ENCODE peak calls at places on chromosome 9, in seven cellular contexts. One of them, this sample, is unnamed.
A peak's percentile ranks its signal among the peaks of the same experiment; 100 is the strongest.

GRCh38 chr9:131422241-131422792 is 28.4 kb downstream of the PRRC2B start:
- DNase-seq in CD8-positive, alpha-beta T cell: no peak
- DNase-seq in psoas muscle: peak; percentile 61
- DNase-seq in B cell: no peak
- DNase-seq in fibroblast of villous mesenchyme: no peak
- DNase-seq in colonic mucosa: no peak
- DNase-seq in progenitor cell of endocrine pancreas: no peak
- DNase-seq in this sample: no peak

GRCh38 chr9:37700900-37701299 is 50.1 kb downstream of the FRMPD1 start:
- DNase-seq in psoas muscle: no peak
- DNase-seq in fibroblast of villous mesenchyme: no peak
- DNase-seq in progenitor cell of endocrine pancreas: no peak
- DNase-seq in B cell: no peak
- DNase-seq in colonic mucosa: no peak
- DNase-seq in CD8-positive, alpha-beta T cell: no peak
- DNase-seq in this sample: no peak

GRCh38 chr9:121399126-121399882 is 29.3 kb upstream of the STOM start:
- DNase-seq in progenitor cell of endocrine pancreas: no peak
- DNase-seq in B cell: no peak
- DNase-seq in fibroblast of villous mesenchyme: peak; percentile 7
- DNase-seq in colonic mucosa: no peak
- DNase-seq in CD8-positive, alpha-beta T cell: no peak
- DNase-seq in psoas muscle: no peak
- DNase-seq in this sample: no peak

GRCh38 chr9:27474350-27474749 is 49.7 kb upstream of the IFNK start:
- DNase-seq in psoas muscle: no peak
- DNase-seq in CD8-positive, alpha-beta T cell: no peak
- DNase-seq in colonic mucosa: no peak
- DNase-seq in progenitor cell of endocrine pancreas: no peak
- DNase-seq in B cell: no peak
- DNase-seq in fibroblast of villous mesenchyme: no peak
- DNase-seq in this sample: no peak

GRCh38 chr9:133577463-133578112 is 31.6 kb downstream of the FAM163B start:
- DNase-seq in CD8-positive, alpha-beta T cell: no peak
- DNase-seq in fibroblast of villous mesenchyme: no peak
- DNase-seq in progenitor cell of endocrine pancreas: no peak
- DNase-seq in B cell: no peak
- DNase-seq in psoas muscle: no peak
- DNase-seq in colonic mucosa: no peak
- DNase-seq in this sample: no peak

GRCh38 chr9:134494905-134495304 is 146.7 kb upstream of the COL5A1 start:
- DNase-seq in colonic mucosa: no peak
- DNase-seq in fibroblast of villous mesenchyme: no peak
- DNase-seq in progenitor cell of endocrine pancreas: no peak
- DNase-seq in B cell: no peak
- DNase-seq in psoas muscle: no peak
- DNase-seq in CD8-positive, alpha-beta T cell: no peak
- DNase-seq in this sample: no peak

GRCh38 chr9:136865768-136866103 is 372 bp downstream of the EDF1 start:
- DNase-seq in B cell: no peak
- DNase-seq in psoas muscle: peak; percentile 71
- DNase-seq in colonic mucosa: peak; percentile 69
- DNase-seq in fibroblast of villous mesenchyme: no peak
- DNase-seq in progenitor cell of endocrine pancreas: no peak
- DNase-seq in CD8-positive, alpha-beta T cell: no peak
- DNase-seq in this sample: no peak

GRCh38 chr9:92208693-92209524 is 84.6 kb downstream of the IARS1 start:
- DNase-seq in fibroblast of villous mesenchyme: no peak
- DNase-seq in colonic mucosa: no peak
- DNase-seq in progenitor cell of endocrine pancreas: no peak
- DNase-seq in CD8-positive, alpha-beta T cell: no peak
- DNase-seq in psoas muscle: no peak
- DNase-seq in B cell: no peak
- DNase-seq in this sample: no peak

GRCh38 chr9:16276866-16277265 is 593.6 kb downstream of the BNC2 start:
- DNase-seq in fibroblast of villous mesenchyme: no peak
- DNase-seq in progenitor cell of endocrine pancreas: no peak
- DNase-seq in psoas muscle: no peak
- DNase-seq in B cell: no peak
- DNase-seq in CD8-positive, alpha-beta T cell: no peak
- DNase-seq in colonic mucosa: no peak
- DNase-seq in this sample: no peak

GRCh38 chr9:112378441-112379176 is 1.3 kb upstream of the HSDL2 start:
- DNase-seq in progenitor cell of endocrine pancreas: no peak
- DNase-seq in B cell: no peak
- DNase-seq in fibroblast of villous mesenchyme: no peak
- DNase-seq in CD8-positive, alpha-beta T cell: no peak
- DNase-seq in colonic mucosa: peak; percentile 51
- DNase-seq in psoas muscle: peak; percentile 53
- DNase-seq in this sample: no peak

GRCh38 chr9:109653470-109653869 is 126.5 kb upstream of the PALM2AKAP2 start:
- DNase-seq in B cell: no peak
- DNase-seq in CD8-positive, alpha-beta T cell: no peak
- DNase-seq in colonic mucosa: no peak
- DNase-seq in psoas muscle: no peak
- DNase-seq in progenitor cell of endocrine pancreas: no peak
- DNase-seq in fibroblast of villous mesenchyme: no peak
- DNase-seq in this sample: no peak

GRCh38 chr9:129719135-129719534 is 33.7 kb downstream of the PTGES start:
- DNase-seq in fibroblast of villous mesenchyme: no peak
- DNase-seq in B cell: no peak
- DNase-seq in colonic mucosa: no peak
- DNase-seq in progenitor cell of endocrine pancreas: no peak
- DNase-seq in CD8-positive, alpha-beta T cell: no peak
- DNase-seq in psoas muscle: no peak
- DNase-seq in this sample: no peak

GRCh38 chr9:129718647-129719046 is 34.2 kb downstream of the PTGES start:
- DNase-seq in progenitor cell of endocrine pancreas: no peak
- DNase-seq in CD8-positive, alpha-beta T cell: no peak
- DNase-seq in fibroblast of villous mesenchyme: no peak
- DNase-seq in colonic mucosa: no peak
- DNase-seq in B cell: no peak
- DNase-seq in psoas muscle: no peak
- DNase-seq in this sample: no peak

GRCh38 chr9:129722913-129723312 is 29.9 kb downstream of the PTGES start:
- DNase-seq in psoas muscle: no peak
- DNase-seq in CD8-positive, alpha-beta T cell: no peak
- DNase-seq in progenitor cell of endocrine pancreas: no peak
- DNase-seq in fibroblast of villous mesenchyme: no peak
- DNase-seq in B cell: no peak
- DNase-seq in colonic mucosa: no peak
- DNase-seq in this sample: no peak

GRCh38 chr9:129720181-129720864 is 32.5 kb downstream of the PTGES start:
- DNase-seq in psoas muscle: no peak
- DNase-seq in progenitor cell of endocrine pancreas: peak; percentile 35
- DNase-seq in B cell: no peak
- DNase-seq in colonic mucosa: no peak
- DNase-seq in fibroblast of villous mesenchyme: no peak
- DNase-seq in CD8-positive, alpha-beta T cell: no peak
- DNase-seq in this sample: no peak

DNA sequence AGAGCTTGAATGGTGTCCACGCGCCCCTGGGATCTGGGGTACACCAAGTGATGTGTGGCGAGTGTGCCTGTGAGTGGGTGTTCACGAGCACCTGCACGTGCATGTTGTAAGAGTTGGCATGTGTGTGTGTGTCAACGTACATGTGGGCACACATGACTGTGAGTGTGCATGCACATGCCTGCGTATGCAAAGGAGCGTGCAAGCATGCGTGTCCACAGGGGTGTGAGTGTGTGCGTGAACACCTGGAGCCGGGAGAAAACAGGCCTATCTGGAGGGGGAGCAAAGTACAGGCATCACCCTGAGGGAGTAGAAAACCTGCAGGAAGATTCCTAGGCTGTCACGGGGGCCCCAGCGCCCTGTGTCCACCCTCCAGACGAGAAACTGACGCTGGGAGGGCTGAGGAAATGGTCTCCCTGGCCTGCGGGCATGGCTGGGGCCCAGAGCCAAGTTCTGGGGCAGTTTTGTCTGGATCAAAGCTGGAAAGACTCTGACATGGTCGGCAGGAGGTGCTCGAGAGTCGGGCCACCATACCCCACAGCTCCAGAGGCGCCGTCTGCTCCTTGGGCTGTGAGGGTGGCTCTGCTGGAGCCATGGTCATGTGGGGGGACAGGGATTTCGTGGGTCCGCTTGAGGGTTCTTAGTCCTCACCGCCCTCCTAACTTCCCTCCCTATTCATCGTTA is 31.8 kb downstream of the PTGES start:
- DNase-seq in psoas muscle: no peak
- DNase-seq in progenitor cell of endocrine pancreas: no peak
- DNase-seq in fibroblast of villous mesenchyme: no peak
- DNase-seq in colonic mucosa: no peak
- DNase-seq in CD8-positive, alpha-beta T cell: no peak
- DNase-seq in B cell: no peak
- DNase-seq in this sample: no peak
- TF ChIP-seq CTCF in psoas muscle: no peak
- TF ChIP-seq CTCF in progenitor cell of endocrine pancreas: no peak
- TF ChIP-seq CTCF in fibroblast of villous mesenchyme: no peak
- TF ChIP-seq CTCF in colonic mucosa: no peak
- TF ChIP-seq CTCF in CD8-positive, alpha-beta T cell: no peak
- TF ChIP-seq CTCF in B cell: no peak
- TF ChIP-seq CTCF in this sample: no peak

DNA sequence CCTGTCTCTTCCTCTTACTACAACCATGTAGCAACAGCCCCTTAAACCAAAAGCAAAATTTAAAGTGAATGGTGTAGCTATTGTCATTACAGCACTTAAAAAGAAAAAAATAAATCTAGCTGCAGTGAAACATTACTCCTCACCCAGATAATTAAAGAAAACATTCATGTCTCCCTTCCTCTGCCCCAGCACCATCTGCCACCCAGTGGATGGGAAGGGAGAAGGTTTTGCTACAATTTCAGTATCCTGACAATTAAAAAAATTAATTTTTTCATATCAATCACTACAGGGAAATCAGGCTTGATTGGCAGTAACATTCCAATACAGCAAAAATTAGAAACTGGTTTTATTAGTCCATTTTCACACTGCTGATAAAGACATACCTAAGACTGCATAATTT is 147.4 kb upstream of the PUM3 start:
- DNase-seq in CD8-positive, alpha-beta T cell: no peak
- DNase-seq in progenitor cell of endocrine pancreas: no peak
- DNase-seq in colonic mucosa: no peak
- DNase-seq in psoas muscle: no peak
- DNase-seq in B cell: no peak
- DNase-seq in fibroblast of villous mesenchyme: peak; percentile 3
- DNase-seq in this sample: no peak
- TF ChIP-seq CTCF in CD8-positive, alpha-beta T cell: no peak
- TF ChIP-seq CTCF in progenitor cell of endocrine pancreas: no peak
- TF ChIP-seq CTCF in colonic mucosa: no peak
- TF ChIP-seq CTCF in psoas muscle: no peak
- TF ChIP-seq CTCF in B cell: no peak
- TF ChIP-seq CTCF in fibroblast of villous mesenchyme: no peak
- TF ChIP-seq CTCF in this sample: no peak

GRCh38 chr9:33450747-33451146 is 3.4 kb upstream of the AQP3 start:
- DNase-seq in colonic mucosa: no peak
- DNase-seq in fibroblast of villous mesenchyme: no peak
- DNase-seq in CD8-positive, alpha-beta T cell: no peak
- DNase-seq in progenitor cell of endocrine pancreas: no peak
- DNase-seq in B cell: no peak
- DNase-seq in psoas muscle: no peak
- DNase-seq in this sample: no peak

GRCh38 chr9:33455952-33456351 is 8.6 kb upstream of the AQP3 start:
- DNase-seq in B cell: no peak
- DNase-seq in fibroblast of villous mesenchyme: no peak
- DNase-seq in colonic mucosa: no peak
- DNase-seq in progenitor cell of endocrine pancreas: no peak
- DNase-seq in CD8-positive, alpha-beta T cell: no peak
- DNase-seq in psoas muscle: no peak
- DNase-seq in this sample: no peak

GRCh38 chr9:33453999-33454660 is 6.7 kb upstream of the AQP3 start:
- DNase-seq in fibroblast of villous mesenchyme: no peak
- DNase-seq in CD8-positive, alpha-beta T cell: no peak
- DNase-seq in B cell: no peak
- DNase-seq in colonic mucosa: no peak
- DNase-seq in progenitor cell of endocrine pancreas: no peak
- DNase-seq in psoas muscle: no peak
- DNase-seq in this sample: peak; percentile 56

GRCh38 chr9:33453286-33453882 is 6.0 kb upstream of the AQP3 start:
- DNase-seq in progenitor cell of endocrine pancreas: no peak
- DNase-seq in fibroblast of villous mesenchyme: no peak
- DNase-seq in B cell: no peak
- DNase-seq in colonic mucosa: no peak
- DNase-seq in CD8-positive, alpha-beta T cell: no peak
- DNase-seq in psoas muscle: no peak
- DNase-seq in this sample: no peak

DNA sequence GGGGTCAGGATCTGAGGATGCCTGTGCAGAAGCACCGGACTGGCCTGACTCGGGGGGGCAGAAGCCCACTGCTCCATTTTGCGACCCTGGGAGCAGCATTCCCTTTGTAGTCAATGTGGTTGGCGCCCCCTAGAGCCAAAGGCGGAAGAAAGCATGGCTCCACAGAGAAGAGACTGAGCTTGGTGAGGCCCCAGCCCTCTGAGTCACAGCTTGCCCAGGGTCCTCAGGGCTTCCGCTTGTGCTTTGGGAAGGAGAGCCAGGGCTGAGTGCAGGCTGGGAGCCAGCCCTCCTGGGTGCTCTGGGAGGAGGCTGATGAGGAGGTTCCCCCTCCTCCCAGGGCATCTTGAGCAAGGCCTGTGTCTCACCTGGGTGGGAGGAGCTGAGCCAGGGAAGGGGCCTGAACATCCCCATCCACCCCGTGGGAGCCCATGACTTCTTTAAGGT is 5.5 kb upstream of the AQP3 start:
- DNase-seq in colonic mucosa: peak; percentile 63
- DNase-seq in psoas muscle: no peak
- DNase-seq in CD8-positive, alpha-beta T cell: peak; percentile 32
- DNase-seq in progenitor cell of endocrine pancreas: peak; percentile 50
- DNase-seq in fibroblast of villous mesenchyme: peak; percentile 78
- DNase-seq in B cell: no peak
- DNase-seq in this sample: peak; percentile 71
- TF ChIP-seq CTCF in colonic mucosa: peak; percentile 48
- TF ChIP-seq CTCF in psoas muscle: peak; percentile 30
- TF ChIP-seq CTCF in CD8-positive, alpha-beta T cell: peak; percentile 56
- TF ChIP-seq CTCF in progenitor cell of endocrine pancreas: peak; percentile 83
- TF ChIP-seq CTCF in fibroblast of villous mesenchyme: peak; percentile 89
- TF ChIP-seq CTCF in B cell: no peak
- TF ChIP-seq CTCF in this sample: peak; percentile 47

GRCh38 chr9:107484117-107484723 is 5.3 kb downstream of the KLF4 start:
- DNase-seq in B cell: peak; percentile 54
- DNase-seq in colonic mucosa: peak; percentile 64
- DNase-seq in CD8-positive, alpha-beta T cell: no peak
- DNase-seq in fibroblast of villous mesenchyme: peak; percentile 85
- DNase-seq in progenitor cell of endocrine pancreas: no peak
- DNase-seq in psoas muscle: no peak
- DNase-seq in this sample: peak; percentile 62

GRCh38 chr9:107478805-107479204 is 10.8 kb downstream of the KLF4 start:
- DNase-seq in B cell: no peak
- DNase-seq in CD8-positive, alpha-beta T cell: no peak
- DNase-seq in progenitor cell of endocrine pancreas: no peak
- DNase-seq in psoas muscle: no peak
- DNase-seq in fibroblast of villous mesenchyme: no peak
- DNase-seq in colonic mucosa: no peak
- DNase-seq in this sample: no peak

GRCh38 chr9:107480386-107480789 is 9.2 kb downstream of the KLF4 start:
- DNase-seq in colonic mucosa: peak; percentile 35
- DNase-seq in B cell: no peak
- DNase-seq in fibroblast of villous mesenchyme: peak; percentile 93
- DNase-seq in progenitor cell of endocrine pancreas: no peak
- DNase-seq in CD8-positive, alpha-beta T cell: no peak
- DNase-seq in psoas muscle: peak; percentile 86
- DNase-seq in this sample: no peak

GRCh38 chr9:107483666-107484065 is 5.9 kb downstream of the KLF4 start:
- DNase-seq in colonic mucosa: no peak
- DNase-seq in B cell: no peak
- DNase-seq in fibroblast of villous mesenchyme: no peak
- DNase-seq in psoas muscle: no peak
- DNase-seq in progenitor cell of endocrine pancreas: no peak
- DNase-seq in CD8-positive, alpha-beta T cell: no peak
- DNase-seq in this sample: no peak

GRCh38 chr9:107481035-107481434 is 8.5 kb downstream of the KLF4 start:
- DNase-seq in B cell: no peak
- DNase-seq in fibroblast of villous mesenchyme: no peak
- DNase-seq in progenitor cell of endocrine pancreas: no peak
- DNase-seq in CD8-positive, alpha-beta T cell: no peak
- DNase-seq in psoas muscle: no peak
- DNase-seq in colonic mucosa: no peak
- DNase-seq in this sample: no peak
- TF ChIP-seq CTCF in B cell: no peak
- TF ChIP-seq CTCF in fibroblast of villous mesenchyme: peak; percentile 18
- TF ChIP-seq CTCF in progenitor cell of endocrine pancreas: no peak
- TF ChIP-seq CTCF in CD8-positive, alpha-beta T cell: no peak
- TF ChIP-seq CTCF in psoas muscle: no peak
- TF ChIP-seq CTCF in colonic mucosa: peak; percentile 26
- TF ChIP-seq CTCF in this sample: no peak

This sample was measured in GM20000.